ENCODE peak calls at places on chromosomes 1 and 21, in nine cellular contexts. V is progenitor cell of endocrine pancreas, L is osteoblast, K is endothelial cell, X is left ventricle myocardium inferior, I is H9, U is transverse colon, E is GM06990, C is neural progenitor cell. Z is an unnamed sample.

GRCh38 chr1:116943438-116943837 is 33.7 kb downstream of the PTGFRN start:
- DNase-seq in L (peak), C (no peak), V (no peak), I (no peak), X (no peak), E (no peak), K (no peak), U (no peak), Z (no peak)

GRCh38 chr1:171245458-171246064 is 2.7 kb upstream of the FMO1 start:
- DNase-seq in C (peak), K (peak), L (no peak), I (peak), E (no peak), U (peak), V (no peak), X (no peak), Z (no peak)

GRCh38 chr1:95686217-95686616 is 452.2 kb downstream of the RWDD3 start:
- DNase-seq in K (no peak), I (no peak), C (no peak), V (no peak), E (no peak), U (no peak), X (no peak), L (no peak), Z (no peak)

GRCh38 chr1:3321559-3322439 is 132.7 kb upstream of the ARHGEF16 start:
- DNase-seq in X (no peak), U (no peak), L (peak), E (no peak), I (no peak), C (no peak), V (no peak), K (no peak), Z (no peak)

GRCh38 chr1:10796029-10796944 is at the start of gene CASZ1:
- DNase-seq in V (peak), C (peak), K (peak), E (no peak), X (peak), I (peak), L (peak), U (peak), Z (peak)

GRCh38 chr1:39898648-39899603 is 2.8 kb downstream of the MYCL start:
- DNase-seq in L (peak), X (no peak), K (peak), E (no peak), I (peak), U (peak), C (peak), V (peak), Z (no peak)

GRCh38 chr1:14571810-14572767 is 26.4 kb upstream of the KAZN start:
- DNase-seq in E (peak), K (peak), L (no peak), C (peak), V (no peak), X (no peak), U (no peak), I (peak), Z (no peak)

GRCh38 chr1:204624631-204625216 is 60.8 kb downstream of the LRRN2 start:
- DNase-seq in L (peak), C (peak), I (no peak), V (no peak), K (no peak), X (no peak), E (no peak), U (no peak), Z (no peak)

GRCh38 chr1:167412072-167412471 is 106.3 kb downstream of the CD247 start:
- DNase-seq in U (no peak), K (no peak), L (no peak), E (no peak), V (no peak), C (no peak), I (no peak), X (no peak), Z (no peak)

GRCh38 chr1:30526652-30527345 is 196.6 kb downstream of the MATN1 start:
- DNase-seq in X (no peak), U (no peak), V (no peak), E (no peak), L (no peak), I (peak), C (no peak), K (no peak), Z (no peak)

GRCh38 chr1:1777510-1777909 is 760 bp downstream of the NADK start:
- DNase-seq in L (peak), C (peak), V (no peak), K (no peak), U (no peak), E (no peak), X (peak), I (no peak), Z (no peak)

GRCh38 chr21:44888581-44889550 is 15.4 kb upstream of the PTTG1IP start:
- DNase-seq in I (no peak), C (no peak), X (peak), V (no peak), U (no peak), E (no peak), K (no peak), L (peak), Z (no peak)

GRCh38 chr1:196407358-196408041 is 200.7 kb downstream of the KCNT2 start:
- DNase-seq in V (no peak), K (no peak), U (no peak), X (no peak), L (no peak), C (peak), I (no peak), E (no peak), Z (no peak)

GRCh38 chr21:37983336-37984095 is 67.3 kb upstream of the KCNJ6 start:
- DNase-seq in V (no peak), X (no peak), U (no peak), I (no peak), L (no peak), E (no peak), K (no peak), C (no peak), Z (no peak)

GRCh38 chr1:26417111-26417510 is 6.5 kb downstream of the LIN28A start:
- DNase-seq in U (peak), C (peak), K (peak), I (peak), V (peak), E (peak), L (peak), X (peak), Z (peak)

GRCh38 chr1:16971330-16972209 is 8.8 kb downstream of the MFAP2 start:
- DNase-seq in C (peak), U (no peak), K (no peak), V (no peak), E (no peak), X (no peak), I (peak), L (peak), Z (no peak)

GRCh38 chr1:31672988-31673387 is 28.3 kb upstream of the PEF1 start:
- DNase-seq in V (no peak), K (no peak), X (peak), L (peak), C (no peak), E (no peak), I (no peak), U (no peak), Z (no peak)

GRCh38 chr1:27109103-27109822 is 45.7 kb downstream of the SLC9A1 start:
- DNase-seq in L (peak), U (peak), V (no peak), I (peak), E (no peak), X (no peak), C (peak), K (peak), Z (no peak)

GRCh38 chr1:55542901-55543504 is 327.8 kb upstream of the USP24 start:
- DNase-seq in I (no peak), V (no peak), E (no peak), K (no peak), C (no peak), U (no peak), X (no peak), L (peak), Z (no peak)

GRCh38 chr1:247228133-247228532 is 27.7 kb upstream of the VN1R5 start:
- DNase-seq in K (no peak), V (no peak), U (no peak), X (no peak), C (no peak), L (no peak), I (no peak), E (no peak), Z (no peak)

GRCh38 chr1:183039985-183040447 is 16.8 kb downstream of the LAMC1 start:
- DNase-seq in V (no peak), U (no peak), X (no peak), E (no peak), I (no peak), L (no peak), C (no peak), K (no peak), Z (no peak)

GRCh38 chr21:33974513-33975468 is 59.2 kb upstream of the ATP5PO start:
- DNase-seq in X (no peak), V (no peak), U (no peak), I (no peak), C (no peak), L (no peak), E (no peak), K (no peak), Z (no peak)

GRCh38 chr1:33314371-33314893 is 6.5 kb downstream of the A3GALT2 start:
- DNase-seq in K (no peak), E (no peak), V (no peak), L (peak), C (no peak), I (no peak), X (no peak), U (no peak), Z (no peak)

DNA sequence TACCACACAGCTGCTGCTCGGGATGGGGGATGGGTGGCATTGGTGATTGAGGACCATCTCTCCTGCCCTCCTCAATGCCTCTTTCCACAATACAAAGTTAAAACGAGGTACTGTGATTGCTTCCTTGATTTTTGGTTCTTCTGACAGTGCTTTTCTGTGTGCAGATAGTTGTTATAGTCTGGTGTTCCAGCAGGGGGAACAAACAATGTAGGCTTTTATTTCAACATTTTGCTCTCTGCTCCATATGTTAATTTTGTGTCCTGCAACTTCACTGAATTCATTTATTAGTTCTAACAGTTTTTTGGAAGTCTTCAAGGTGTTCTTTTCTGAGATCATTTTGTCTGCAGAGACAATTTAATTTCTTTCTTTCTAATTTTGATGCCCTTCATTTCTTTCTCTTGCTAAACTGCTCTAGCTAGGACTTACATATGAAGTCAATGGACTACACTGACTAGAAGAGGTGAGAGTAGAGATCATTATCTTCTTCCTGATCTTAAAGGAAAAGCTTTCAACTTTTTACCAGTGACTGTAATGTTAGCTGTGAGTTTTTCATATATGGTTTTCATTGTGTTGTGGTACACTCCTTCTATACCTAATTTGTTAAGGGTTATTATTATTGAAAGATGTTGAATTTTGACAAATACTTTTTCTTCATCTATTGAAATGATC is 45.4 kb downstream of the TNFSF18 start:
- DNase-seq in U (no peak), X (no peak), C (no peak), V (no peak), I (no peak), E (no peak), K (no peak), L (no peak), Z (no peak)
- TF ChIP-seq CTCF in U (no peak), X (no peak), C (no peak), V (no peak), I (no peak), E (no peak), K (no peak), L (peak), Z (no peak)

GRCh38 chr1:51738681-51739080 is 121.8 kb downstream of the OSBPL9 start:
- DNase-seq in U (no peak), L (no peak), K (no peak), X (no peak), V (no peak), I (no peak), E (no peak), C (no peak), Z (no peak)
- TF ChIP-seq CTCF in U (no peak), L (no peak), K (no peak), X (no peak), V (no peak), I (no peak), E (no peak), C (no peak), Z (no peak)

GRCh38 chr1:244782056-244782455 is 53.4 kb upstream of the COX20 start:
- DNase-seq in K (no peak), X (no peak), L (peak), E (no peak), C (no peak), U (no peak), V (no peak), I (no peak), Z (no peak)

GRCh38 chr1:244779410-244779809 is 56.0 kb upstream of the COX20 start:
- DNase-seq in E (no peak), L (peak), C (no peak), V (no peak), X (no peak), I (no peak), K (no peak), U (no peak), Z (no peak)

GRCh38 chr1:244780311-244780710 is 55.1 kb upstream of the COX20 start:
- DNase-seq in K (no peak), C (no peak), X (no peak), U (no peak), L (peak), V (no peak), E (no peak), I (no peak), Z (no peak)

GRCh38 chr1:244783138-244783537 is 52.3 kb upstream of the COX20 start:
- DNase-seq in C (no peak), L (peak), K (no peak), E (no peak), X (no peak), U (no peak), V (no peak), I (no peak), Z (no peak)

GRCh38 chr1:244778356-244778755 is 57.1 kb upstream of the COX20 start:
- DNase-seq in E (no peak), V (no peak), L (peak), U (no peak), X (no peak), K (no peak), I (no peak), C (no peak), Z (no peak)
- TF ChIP-seq CTCF in E (no peak), V (no peak), L (no peak), U (no peak), X (no peak), K (no peak), I (no peak), C (no peak), Z (no peak)

DNA sequence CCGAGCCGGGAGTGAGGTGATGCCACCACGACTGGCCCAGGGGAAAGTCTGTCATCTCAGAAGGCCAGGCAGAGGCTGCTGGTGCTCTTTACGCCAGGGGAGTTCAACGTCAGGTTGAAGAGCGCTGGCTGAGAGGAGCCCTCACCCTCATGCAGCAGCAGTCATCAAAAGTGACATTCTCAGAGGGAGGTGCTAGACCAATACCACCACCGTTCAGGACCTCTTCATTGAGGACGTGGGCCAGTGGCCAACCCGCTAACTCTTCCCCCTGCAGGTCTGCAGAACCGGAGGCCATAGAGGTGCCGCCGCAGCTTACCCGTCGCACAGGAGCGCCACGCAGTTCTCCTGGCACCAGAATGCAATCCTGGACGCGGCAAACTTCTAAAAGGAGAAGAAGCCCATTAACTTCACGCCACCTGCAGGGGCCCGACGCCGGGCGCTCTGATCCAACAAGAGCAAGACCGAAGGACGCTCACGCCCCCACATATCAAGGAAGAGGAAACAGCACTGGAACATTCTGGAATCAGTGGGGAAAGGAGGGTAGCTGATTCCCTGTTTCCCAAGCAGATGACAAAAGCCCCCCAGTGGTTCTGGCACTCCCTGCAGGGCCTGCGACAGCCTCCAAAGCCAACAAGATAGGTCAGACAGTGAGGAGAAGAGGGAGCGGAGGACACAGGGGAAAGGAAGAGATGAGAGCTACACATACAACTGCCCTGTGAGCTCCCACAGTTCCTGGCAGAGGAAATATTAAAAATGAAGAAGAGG is 24.9 kb downstream of the WDR4 start:
- DNase-seq in U (no peak), X (no peak), K (no peak), L (peak), V (no peak), E (no peak), I (no peak), C (no peak), Z (no peak)
- TF ChIP-seq CTCF in U (no peak), X (no peak), K (no peak), L (no peak), V (no peak), E (no peak), I (peak), C (no peak), Z (no peak)

GRCh38 chr1:220962031-220962751 is 82.9 kb downstream of the HLX start:
- DNase-seq in X (no peak), V (no peak), U (no peak), E (no peak), K (no peak), L (peak), C (no peak), I (no peak), Z (no peak)

GRCh38 chr1:220952941-220953340 is 73.7 kb downstream of the HLX start:
- DNase-seq in C (no peak), K (no peak), E (no peak), V (no peak), X (no peak), U (no peak), I (no peak), L (no peak), Z (no peak)

GRCh38 chr1:220956861-220957605 is 77.8 kb downstream of the HLX start:
- DNase-seq in X (no peak), C (peak), K (no peak), V (no peak), I (no peak), E (no peak), L (no peak), U (no peak), Z (no peak)

GRCh38 chr1:220954321-220954720 is 75.1 kb downstream of the HLX start:
- DNase-seq in E (no peak), X (no peak), U (no peak), K (no peak), C (no peak), I (no peak), V (no peak), L (no peak), Z (no peak)

GRCh38 chr1:220958234-220958633 is 79.0 kb downstream of the HLX start:
- DNase-seq in C (no peak), V (no peak), L (no peak), I (no peak), X (no peak), K (no peak), E (no peak), U (no peak), Z (no peak)
- TF ChIP-seq CTCF in C (no peak), V (no peak), L (no peak), I (no peak), X (no peak), K (no peak), E (no peak), U (no peak), Z (no peak)

DNA sequence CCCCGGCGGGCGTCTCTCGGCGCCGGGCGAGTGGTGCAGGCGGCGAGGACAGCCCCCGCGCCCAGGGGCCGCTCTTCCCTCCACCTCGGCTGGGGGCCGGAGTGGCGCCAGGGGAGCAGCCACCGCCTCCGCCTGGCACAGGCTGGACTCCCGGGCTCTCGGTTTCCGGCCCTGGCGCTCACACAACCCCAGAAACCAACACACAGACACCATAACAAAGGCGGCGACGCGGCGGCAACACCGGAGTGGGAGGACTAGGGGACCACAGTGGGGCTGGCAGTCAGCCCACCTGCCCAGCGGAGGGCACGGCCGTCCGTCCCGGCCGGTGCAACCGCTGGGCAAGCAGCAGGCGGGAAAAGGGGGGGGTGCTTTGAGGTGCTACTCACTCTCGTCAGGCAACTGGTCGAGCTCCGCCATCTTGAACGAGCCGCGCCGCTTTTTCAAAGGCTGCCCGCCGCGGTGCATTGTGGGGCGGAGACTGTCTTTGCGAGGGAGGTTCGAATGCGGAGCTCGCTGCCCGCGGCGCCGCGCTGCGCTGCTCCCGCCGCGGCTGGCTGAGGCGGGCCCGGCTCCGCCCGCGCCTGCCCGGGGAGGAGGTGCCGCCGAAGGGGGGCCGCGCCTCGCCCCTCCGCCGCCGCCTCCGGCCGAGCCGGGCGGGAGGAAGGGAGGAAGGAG is at the start of gene LIN9:
- DNase-seq in K (peak), U (peak), I (peak), X (peak), L (peak), E (peak), V (peak), C (peak), Z (peak)
- TF ChIP-seq CTCF in K (no peak), U (peak), I (no peak), X (no peak), L (no peak), E (no peak), V (no peak), C (no peak), Z (no peak)

DNA sequence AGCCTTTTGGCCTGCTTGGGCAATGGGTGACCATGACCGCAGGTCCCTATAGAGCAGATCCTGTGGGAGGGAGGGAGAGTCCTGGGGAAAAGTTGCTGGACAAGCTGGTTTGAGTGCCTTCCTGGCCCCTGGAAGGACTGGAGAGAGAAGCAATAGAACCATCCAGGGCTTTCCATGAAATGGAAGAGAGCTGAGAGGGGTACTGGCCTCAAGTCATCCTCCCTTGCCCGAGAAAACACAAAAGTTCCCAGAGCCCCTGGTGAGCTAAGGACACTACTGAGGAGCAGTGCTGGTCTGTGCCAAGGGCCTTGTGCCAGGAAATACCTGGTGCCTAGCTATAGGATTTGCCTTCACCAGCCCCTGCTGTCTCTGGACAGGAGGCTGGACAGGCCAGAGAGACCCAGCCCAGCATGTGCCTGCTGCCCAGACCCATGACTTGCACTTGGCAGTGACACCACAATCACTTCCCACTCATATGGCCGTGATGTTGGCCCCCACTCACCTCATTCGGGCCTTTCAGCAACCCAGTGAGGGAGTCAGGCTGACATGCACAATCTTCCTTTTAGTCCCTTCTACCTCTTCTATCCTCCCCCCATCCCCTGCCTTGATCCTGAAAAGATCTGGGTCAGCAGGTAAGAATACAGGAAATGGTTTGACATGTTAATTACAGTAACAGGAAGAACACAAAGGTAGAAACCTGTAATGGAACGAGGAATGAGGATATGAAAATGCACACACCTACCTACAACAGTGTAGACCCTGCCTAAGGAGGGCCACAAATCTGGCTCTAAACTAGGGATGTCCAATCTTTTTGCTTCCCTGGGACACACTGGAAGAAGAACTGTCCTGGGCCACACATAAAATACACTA is 7.0 kb downstream of the SH3BP5L start:
- DNase-seq in C (no peak), L (peak), E (no peak), V (no peak), U (no peak), I (no peak), X (no peak), K (no peak), Z (peak)
- TF ChIP-seq CTCF in C (no peak), L (no peak), E (no peak), V (no peak), U (no peak), I (no peak), X (no peak), K (no peak), Z (no peak)

Z was measured in omental fat pad.